ENCODE peak calls at places on chromosomes 12 and 14, in eight cellular contexts. One of them, this sample, is unnamed.

GRCh38 chr14:70879448-70879847 is 27.8 kb upstream of the PCNX1 start:
- DNase-seq in hippocampal formation: no peak
- DNase-seq in activated effector memory CD4-positive, alpha-beta T cell treated with Interleukin-2 at 50 U/mL for 16 hours: no peak
- DNase-seq in AG08395: no peak
- DNase-seq in skeletal muscle cell: no peak
- DNase-seq in pons: no peak
- DNase-seq in KG1: no peak
- DNase-seq in AG09309: no peak
- DNase-seq in this sample: no peak

GRCh38 chr12:57141249-57141648 is 6.2 kb downstream of the LRP1-AS start:
- DNase-seq in pons: no peak
- DNase-seq in activated effector memory CD4-positive, alpha-beta T cell treated with Interleukin-2 at 50 U/mL for 16 hours: no peak
- DNase-seq in skeletal muscle cell: no peak
- DNase-seq in hippocampal formation: no peak
- DNase-seq in AG09309: no peak
- DNase-seq in AG08395: no peak
- DNase-seq in KG1: no peak
- DNase-seq in this sample: no peak

GRCh38 chr14:65709576-65709975 is 297.0 kb downstream of the FUT8 start:
- DNase-seq in hippocampal formation: no peak
- DNase-seq in pons: no peak
- DNase-seq in activated effector memory CD4-positive, alpha-beta T cell treated with Interleukin-2 at 50 U/mL for 16 hours: no peak
- DNase-seq in AG09309: no peak
- DNase-seq in skeletal muscle cell: no peak
- DNase-seq in KG1: no peak
- DNase-seq in AG08395: peak
- DNase-seq in this sample: no peak

GRCh38 chr14:60506985-60507829 is 1.7 kb upstream of the SIX6 start:
- DNase-seq in skeletal muscle cell: no peak
- DNase-seq in activated effector memory CD4-positive, alpha-beta T cell treated with Interleukin-2 at 50 U/mL for 16 hours: no peak
- DNase-seq in AG08395: no peak
- DNase-seq in pons: no peak
- DNase-seq in KG1: no peak
- DNase-seq in hippocampal formation: no peak
- DNase-seq in AG09309: no peak
- DNase-seq in this sample: no peak

GRCh38 chr14:105475269-105475915 is 771 bp downstream of the CRIP2 start:
- DNase-seq in AG09309: no peak
- DNase-seq in AG08395: peak
- DNase-seq in hippocampal formation: no peak
- DNase-seq in KG1: no peak
- DNase-seq in activated effector memory CD4-positive, alpha-beta T cell treated with Interleukin-2 at 50 U/mL for 16 hours: no peak
- DNase-seq in skeletal muscle cell: no peak
- DNase-seq in pons: no peak
- DNase-seq in this sample: no peak

GRCh38 chr12:122333142-122334087 is 67.1 kb upstream of the VPS33A start:
- DNase-seq in AG08395: no peak
- DNase-seq in hippocampal formation: no peak
- DNase-seq in activated effector memory CD4-positive, alpha-beta T cell treated with Interleukin-2 at 50 U/mL for 16 hours: no peak
- DNase-seq in skeletal muscle cell: peak
- DNase-seq in KG1: no peak
- DNase-seq in pons: no peak
- DNase-seq in AG09309: no peak
- DNase-seq in this sample: no peak

GRCh38 chr14:76919811-76920571 is 93.8 kb downstream of the LRRC74A start:
- DNase-seq in KG1: no peak
- DNase-seq in pons: no peak
- DNase-seq in AG08395: peak
- DNase-seq in activated effector memory CD4-positive, alpha-beta T cell treated with Interleukin-2 at 50 U/mL for 16 hours: no peak
- DNase-seq in hippocampal formation: no peak
- DNase-seq in skeletal muscle cell: peak
- DNase-seq in AG09309: no peak
- DNase-seq in this sample: no peak

GRCh38 chr12:59578239-59578638 is 17.6 kb upstream of the SLC16A7 start:
- DNase-seq in hippocampal formation: no peak
- DNase-seq in AG09309: no peak
- DNase-seq in skeletal muscle cell: no peak
- DNase-seq in KG1: no peak
- DNase-seq in pons: no peak
- DNase-seq in AG08395: no peak
- DNase-seq in activated effector memory CD4-positive, alpha-beta T cell treated with Interleukin-2 at 50 U/mL for 16 hours: no peak
- DNase-seq in this sample: no peak

GRCh38 chr14:56247495-56248087 is 129.4 kb downstream of the PELI2 start:
- DNase-seq in AG09309: no peak
- DNase-seq in skeletal muscle cell: no peak
- DNase-seq in KG1: no peak
- DNase-seq in hippocampal formation: no peak
- DNase-seq in activated effector memory CD4-positive, alpha-beta T cell treated with Interleukin-2 at 50 U/mL for 16 hours: no peak
- DNase-seq in AG08395: no peak
- DNase-seq in pons: peak
- DNase-seq in this sample: no peak

GRCh38 chr14:94317259-94317658 is 5.9 kb downstream of the SERPINA6 start:
- DNase-seq in AG08395: no peak
- DNase-seq in hippocampal formation: no peak
- DNase-seq in skeletal muscle cell: peak
- DNase-seq in AG09309: no peak
- DNase-seq in activated effector memory CD4-positive, alpha-beta T cell treated with Interleukin-2 at 50 U/mL for 16 hours: no peak
- DNase-seq in pons: no peak
- DNase-seq in KG1: no peak
- DNase-seq in this sample: peak

GRCh38 chr12:33649992-33650391 is 210.4 kb upstream of the SYT10 start:
- DNase-seq in pons: no peak
- DNase-seq in activated effector memory CD4-positive, alpha-beta T cell treated with Interleukin-2 at 50 U/mL for 16 hours: no peak
- DNase-seq in hippocampal formation: no peak
- DNase-seq in skeletal muscle cell: no peak
- DNase-seq in KG1: no peak
- DNase-seq in AG09309: no peak
- DNase-seq in AG08395: no peak
- DNase-seq in this sample: no peak

GRCh38 chr14:70823281-70823680 is 14.0 kb upstream of the MAP3K9 start:
- DNase-seq in activated effector memory CD4-positive, alpha-beta T cell treated with Interleukin-2 at 50 U/mL for 16 hours: no peak
- DNase-seq in AG09309: no peak
- DNase-seq in pons: no peak
- DNase-seq in KG1: no peak
- DNase-seq in AG08395: no peak
- DNase-seq in hippocampal formation: no peak
- DNase-seq in skeletal muscle cell: no peak
- DNase-seq in this sample: no peak

GRCh38 chr12:116426391-116427136 is 132.6 kb upstream of the MAP1LC3B2 start:
- DNase-seq in skeletal muscle cell: peak
- DNase-seq in pons: no peak
- DNase-seq in KG1: no peak
- DNase-seq in AG08395: peak
- DNase-seq in activated effector memory CD4-positive, alpha-beta T cell treated with Interleukin-2 at 50 U/mL for 16 hours: no peak
- DNase-seq in hippocampal formation: no peak
- DNase-seq in AG09309: peak
- DNase-seq in this sample: no peak

GRCh38 chr12:46921048-46921753 is 95.4 kb upstream of the SLC38A4 start:
- DNase-seq in KG1: no peak
- DNase-seq in activated effector memory CD4-positive, alpha-beta T cell treated with Interleukin-2 at 50 U/mL for 16 hours: no peak
- DNase-seq in pons: no peak
- DNase-seq in AG09309: no peak
- DNase-seq in AG08395: peak
- DNase-seq in hippocampal formation: no peak
- DNase-seq in skeletal muscle cell: no peak
- DNase-seq in this sample: no peak

GRCh38 chr12:43832506-43833168 is 3.2 kb upstream of the TMEM117 start:
- DNase-seq in AG08395: no peak
- DNase-seq in skeletal muscle cell: no peak
- DNase-seq in AG09309: no peak
- DNase-seq in activated effector memory CD4-positive, alpha-beta T cell treated with Interleukin-2 at 50 U/mL for 16 hours: no peak
- DNase-seq in hippocampal formation: no peak
- DNase-seq in pons: no peak
- DNase-seq in KG1: no peak
- DNase-seq in this sample: no peak

GRCh38 chr12:48185181-48185919 is 1.9 kb downstream of the CCDC184 start:
- DNase-seq in pons: no peak
- DNase-seq in hippocampal formation: no peak
- DNase-seq in AG08395: no peak
- DNase-seq in activated effector memory CD4-positive, alpha-beta T cell treated with Interleukin-2 at 50 U/mL for 16 hours: no peak
- DNase-seq in AG09309: no peak
- DNase-seq in skeletal muscle cell: no peak
- DNase-seq in KG1: no peak
- DNase-seq in this sample: no peak

GRCh38 chr14:31255286-31255685 is 47.7 kb upstream of the HECTD1 start:
- DNase-seq in AG08395: no peak
- DNase-seq in activated effector memory CD4-positive, alpha-beta T cell treated with Interleukin-2 at 50 U/mL for 16 hours: no peak
- DNase-seq in AG09309: no peak
- DNase-seq in KG1: no peak
- DNase-seq in skeletal muscle cell: no peak
- DNase-seq in pons: no peak
- DNase-seq in hippocampal formation: no peak
- DNase-seq in this sample: no peak

GRCh38 chr12:117033382-117034045 is 65.7 kb downstream of the TESC start:
- DNase-seq in AG08395: no peak
- DNase-seq in KG1: no peak
- DNase-seq in activated effector memory CD4-positive, alpha-beta T cell treated with Interleukin-2 at 50 U/mL for 16 hours: no peak
- DNase-seq in skeletal muscle cell: no peak
- DNase-seq in pons: no peak
- DNase-seq in hippocampal formation: no peak
- DNase-seq in AG09309: no peak
- DNase-seq in this sample: peak

GRCh38 chr12:41681898-41682297 is 462.8 kb downstream of the GXYLT1 start:
- DNase-seq in hippocampal formation: no peak
- DNase-seq in skeletal muscle cell: no peak
- DNase-seq in AG09309: no peak
- DNase-seq in pons: no peak
- DNase-seq in activated effector memory CD4-positive, alpha-beta T cell treated with Interleukin-2 at 50 U/mL for 16 hours: no peak
- DNase-seq in KG1: no peak
- DNase-seq in AG08395: no peak
- DNase-seq in this sample: no peak

GRCh38 chr14:33767721-33768457 is 183.0 kb downstream of the EGLN3 start:
- DNase-seq in AG08395: peak
- DNase-seq in KG1: no peak
- DNase-seq in pons: no peak
- DNase-seq in hippocampal formation: no peak
- DNase-seq in AG09309: peak
- DNase-seq in skeletal muscle cell: peak
- DNase-seq in activated effector memory CD4-positive, alpha-beta T cell treated with Interleukin-2 at 50 U/mL for 16 hours: no peak
- DNase-seq in this sample: no peak

GRCh38 chr12:107564946-107565345 is 120.7 kb upstream of the PWP1 start:
- DNase-seq in AG08395: peak
- DNase-seq in skeletal muscle cell: no peak
- DNase-seq in activated effector memory CD4-positive, alpha-beta T cell treated with Interleukin-2 at 50 U/mL for 16 hours: no peak
- DNase-seq in KG1: no peak
- DNase-seq in hippocampal formation: no peak
- DNase-seq in pons: no peak
- DNase-seq in AG09309: no peak
- DNase-seq in this sample: no peak

GRCh38 chr12:52362118-52362726 is 5.1 kb downstream of the KRT85 start:
- DNase-seq in activated effector memory CD4-positive, alpha-beta T cell treated with Interleukin-2 at 50 U/mL for 16 hours: no peak
- DNase-seq in hippocampal formation: no peak
- DNase-seq in KG1: no peak
- DNase-seq in AG09309: no peak
- DNase-seq in AG08395: no peak
- DNase-seq in skeletal muscle cell: no peak
- DNase-seq in pons: no peak
- DNase-seq in this sample: no peak

GRCh38 chr12:55641595-55641994 is 4.9 kb downstream of the OR10P1 start:
- DNase-seq in AG09309: no peak
- DNase-seq in KG1: no peak
- DNase-seq in pons: no peak
- DNase-seq in hippocampal formation: no peak
- DNase-seq in activated effector memory CD4-positive, alpha-beta T cell treated with Interleukin-2 at 50 U/mL for 16 hours: no peak
- DNase-seq in AG08395: no peak
- DNase-seq in skeletal muscle cell: no peak
- DNase-seq in this sample: no peak

GRCh38 chr12:19186722-19187661 is 57.5 kb downstream of the PLEKHA5 start:
- DNase-seq in KG1: no peak
- DNase-seq in hippocampal formation: no peak
- DNase-seq in AG09309: no peak
- DNase-seq in skeletal muscle cell: no peak
- DNase-seq in pons: peak
- DNase-seq in AG08395: peak
- DNase-seq in activated effector memory CD4-positive, alpha-beta T cell treated with Interleukin-2 at 50 U/mL for 16 hours: no peak
- DNase-seq in this sample: no peak

GRCh38 chr12:19201653-19202052 is 72.1 kb downstream of the PLEKHA5 start:
- DNase-seq in KG1: no peak
- DNase-seq in activated effector memory CD4-positive, alpha-beta T cell treated with Interleukin-2 at 50 U/mL for 16 hours: no peak
- DNase-seq in pons: no peak
- DNase-seq in hippocampal formation: no peak
- DNase-seq in AG08395: no peak
- DNase-seq in AG09309: peak
- DNase-seq in skeletal muscle cell: no peak
- DNase-seq in this sample: no peak

GRCh38 chr12:8860165-8860961 is 37.9 kb downstream of the A2ML1 start:
- DNase-seq in AG08395: peak
- DNase-seq in pons: peak
- DNase-seq in activated effector memory CD4-positive, alpha-beta T cell treated with Interleukin-2 at 50 U/mL for 16 hours: peak
- DNase-seq in hippocampal formation: peak
- DNase-seq in KG1: no peak
- DNase-seq in skeletal muscle cell: peak
- DNase-seq in AG09309: no peak
- DNase-seq in this sample: peak

GRCh38 chr14:77316872-77317271 is 3.8 kb downstream of the POMT2 start:
- DNase-seq in pons: no peak
- DNase-seq in hippocampal formation: no peak
- DNase-seq in KG1: no peak
- DNase-seq in skeletal muscle cell: no peak
- DNase-seq in AG08395: no peak
- DNase-seq in AG09309: no peak
- DNase-seq in activated effector memory CD4-positive, alpha-beta T cell treated with Interleukin-2 at 50 U/mL for 16 hours: no peak
- DNase-seq in this sample: no peak

GRCh38 chr12:3436496-3437060 is 54.4 kb upstream of the PRMT8 start:
- DNase-seq in skeletal muscle cell: no peak
- DNase-seq in KG1: no peak
- DNase-seq in AG09309: no peak
- DNase-seq in AG08395: no peak
- DNase-seq in hippocampal formation: no peak
- DNase-seq in pons: no peak
- DNase-seq in activated effector memory CD4-positive, alpha-beta T cell treated with Interleukin-2 at 50 U/mL for 16 hours: no peak
- DNase-seq in this sample: no peak

GRCh38 chr12:22625671-22626251 is 790 bp downstream of the ETNK1 start:
- DNase-seq in AG08395: peak
- DNase-seq in pons: peak
- DNase-seq in AG09309: no peak
- DNase-seq in KG1: no peak
- DNase-seq in activated effector memory CD4-positive, alpha-beta T cell treated with Interleukin-2 at 50 U/mL for 16 hours: no peak
- DNase-seq in skeletal muscle cell: no peak
- DNase-seq in hippocampal formation: peak
- DNase-seq in this sample: peak

GRCh38 chr14:59013672-59014298 is 174.7 kb upstream of the DAAM1 start:
- DNase-seq in activated effector memory CD4-positive, alpha-beta T cell treated with Interleukin-2 at 50 U/mL for 16 hours: no peak
- DNase-seq in KG1: no peak
- DNase-seq in AG08395: no peak
- DNase-seq in AG09309: no peak
- DNase-seq in skeletal muscle cell: no peak
- DNase-seq in pons: no peak
- DNase-seq in hippocampal formation: no peak
- DNase-seq in this sample: no peak

GRCh38 chr12:38713294-38713693 is 192.1 kb downstream of the CPNE8 start:
- DNase-seq in AG08395: no peak
- DNase-seq in pons: no peak
- DNase-seq in activated effector memory CD4-positive, alpha-beta T cell treated with Interleukin-2 at 50 U/mL for 16 hours: no peak
- DNase-seq in AG09309: no peak
- DNase-seq in hippocampal formation: no peak
- DNase-seq in KG1: no peak
- DNase-seq in skeletal muscle cell: no peak
- DNase-seq in this sample: no peak

GRCh38 chr12:67957383-67957782 is 31.9 kb upstream of the IFNG-AS1 start:
- DNase-seq in skeletal muscle cell: no peak
- DNase-seq in AG09309: no peak
- DNase-seq in activated effector memory CD4-positive, alpha-beta T cell treated with Interleukin-2 at 50 U/mL for 16 hours: no peak
- DNase-seq in pons: no peak
- DNase-seq in KG1: no peak
- DNase-seq in AG08395: no peak
- DNase-seq in hippocampal formation: no peak
- DNase-seq in this sample: no peak

GRCh38 chr12:96335270-96335669 is 65.0 kb downstream of the CDK17 start:
- DNase-seq in activated effector memory CD4-positive, alpha-beta T cell treated with Interleukin-2 at 50 U/mL for 16 hours: no peak
- DNase-seq in AG08395: no peak
- DNase-seq in skeletal muscle cell: no peak
- DNase-seq in KG1: no peak
- DNase-seq in AG09309: no peak
- DNase-seq in pons: peak
- DNase-seq in hippocampal formation: no peak
- DNase-seq in this sample: no peak

GRCh38 chr12:111596985-111597730 is 2.0 kb downstream of the ATXN2 start:
- DNase-seq in KG1: no peak
- DNase-seq in hippocampal formation: peak
- DNase-seq in activated effector memory CD4-positive, alpha-beta T cell treated with Interleukin-2 at 50 U/mL for 16 hours: no peak
- DNase-seq in AG09309: no peak
- DNase-seq in pons: peak
- DNase-seq in AG08395: peak
- DNase-seq in skeletal muscle cell: no peak
- DNase-seq in this sample: peak

This sample was measured in Peyer's patch.